ENCODE peak calls at places on chromosome 1, in eight cellular contexts. H, A, D, K, W, S, C and P are unnamed samples.

GRCh38 chr1:9166289-9167235 is 37.7 kb upstream of the GPR157 start:
- DNase-seq in H (no peak), A (no peak), D (no peak), K (no peak), W (peak), S (peak), C (no peak), P (no peak)

GRCh38 chr1:225519166-225519863 is 91.5 kb upstream of the LBR start:
- DNase-seq in H (no peak), A (peak), D (no peak), K (peak), W (no peak), S (no peak), C (no peak), P (no peak)

GRCh38 chr1:3065396-3065795 is 3.6 kb upstream of the PRDM16 start:
- DNase-seq in H (no peak), A (no peak), D (peak), K (no peak), W (no peak), S (no peak), C (no peak), P (no peak)

GRCh38 chr1:71462247-71462646 is 381.4 kb upstream of the ZRANB2 start:
- DNase-seq in H (no peak), A (no peak), D (no peak), K (no peak), W (no peak), S (no peak), C (no peak), P (no peak)

GRCh38 chr1:38667626-38668025 is 191.9 kb downstream of the RRAGC start:
- DNase-seq in H (no peak), A (no peak), D (no peak), K (no peak), W (no peak), S (no peak), C (no peak), P (no peak)

GRCh38 chr1:51224255-51224654 is 11.8 kb upstream of the RNF11 start:
- DNase-seq in H (no peak), A (no peak), D (no peak), K (no peak), W (no peak), S (no peak), C (no peak), P (no peak)

GRCh38 chr1:177256153-177256814 is 85.5 kb downstream of the BRINP2 start:
- DNase-seq in H (peak), A (peak), D (no peak), K (peak), W (peak), S (peak), C (no peak), P (peak)

GRCh38 chr1:117815105-117815812 is 114.2 kb downstream of the GDAP2 start:
- DNase-seq in H (no peak), A (no peak), D (no peak), K (no peak), W (no peak), S (peak), C (no peak), P (no peak)

GRCh38 chr1:15885701-15886612 is 38.5 kb downstream of the SPEN start:
- DNase-seq in H (peak), A (peak), D (peak), K (peak), W (peak), S (peak), C (peak), P (peak)

GRCh38 chr1:106063510-106063909 is 993.0 kb upstream of the PRMT6 start:
- DNase-seq in H (no peak), A (no peak), D (no peak), K (no peak), W (no peak), S (no peak), C (no peak), P (no peak)

GRCh38 chr1:209590405-209590804 is 6.9 kb downstream of the CAMK1G start:
- DNase-seq in H (no peak), A (peak), D (no peak), K (no peak), W (peak), S (peak), C (no peak), P (peak)

GRCh38 chr1:50633465-50633864 is 210.2 kb upstream of the DMRTA2 start:
- DNase-seq in H (no peak), A (no peak), D (no peak), K (no peak), W (no peak), S (no peak), C (no peak), P (no peak)

GRCh38 chr1:85397490-85398044 is 67.4 kb downstream of the DDAH1 start:
- DNase-seq in H (no peak), A (no peak), D (no peak), K (no peak), W (no peak), S (no peak), C (no peak), P (no peak)

GRCh38 chr1:193103759-193104495 is 1.3 kb downstream of the GLRX2 start:
- DNase-seq in H (peak), A (no peak), D (no peak), K (no peak), W (no peak), S (no peak), C (no peak), P (no peak)

GRCh38 chr1:165630629-165631402 is at the start of gene MGST3:
- DNase-seq in H (peak), A (peak), D (peak), K (peak), W (peak), S (peak), C (peak), P (peak)

GRCh38 chr1:112935474-112936289 is 20.3 kb downstream of the SLC16A1 start:
- DNase-seq in H (no peak), A (no peak), D (no peak), K (no peak), W (no peak), S (peak), C (no peak), P (no peak)

GRCh38 chr1:112938188-112938587 is 17.8 kb downstream of the SLC16A1 start:
- DNase-seq in H (no peak), A (no peak), D (no peak), K (no peak), W (no peak), S (peak), C (no peak), P (no peak)

GRCh38 chr1:112937495-112937894 is 18.5 kb downstream of the SLC16A1 start:
- DNase-seq in H (peak), A (no peak), D (no peak), K (no peak), W (no peak), S (no peak), C (no peak), P (no peak)

GRCh38 chr1:112937070-112937469 is 18.9 kb downstream of the SLC16A1 start:
- DNase-seq in H (peak), A (no peak), D (no peak), K (no peak), W (no peak), S (peak), C (no peak), P (no peak)

GRCh38 chr1:112939810-112940209 is 16.2 kb downstream of the SLC16A1 start:
- DNase-seq in H (no peak), A (no peak), D (no peak), K (no peak), W (no peak), S (no peak), C (no peak), P (no peak)
- TF ChIP-seq CTCF in H (no peak), A (no peak), D (no peak), K (no peak), W (no peak), S (no peak), C (no peak), P (no peak)

GRCh38 chr1:33181906-33182305 is at the start of gene TRIM62:
- DNase-seq in H (peak), A (peak), D (peak), K (peak), W (peak), S (peak), C (peak), P (peak)
- TF ChIP-seq CTCF in H (no peak), A (no peak), D (no peak), K (no peak), W (no peak), S (no peak), C (no peak), P (no peak)

GRCh38 chr1:101043776-101044175 is 18.2 kb upstream of the DPH5 start:
- DNase-seq in H (no peak), A (no peak), D (no peak), K (no peak), W (peak), S (peak), C (no peak), P (no peak)
- TF ChIP-seq CTCF in H (no peak), A (no peak), D (no peak), K (peak), W (peak), S (no peak), C (peak), P (no peak)

GRCh38 chr1:53376041-53376461 is 48.2 kb upstream of the LRP8 start:
- DNase-seq in H (peak), A (no peak), D (no peak), K (no peak), W (no peak), S (no peak), C (no peak), P (peak)
- TF ChIP-seq CTCF in H (no peak), A (no peak), D (no peak), K (no peak), W (peak), S (no peak), C (no peak), P (peak)

GRCh38 chr1:11531314-11531870 is 52.4 kb downstream of the DISP3 start:
- DNase-seq in H (no peak), A (no peak), D (peak), K (no peak), W (no peak), S (no peak), C (no peak), P (no peak)
- TF ChIP-seq CTCF in H (no peak), A (no peak), D (no peak), K (no peak), W (no peak), S (no peak), C (no peak), P (no peak)

GRCh38 chr1:248775496-248775895 is 19.9 kb upstream of the LYPD8 start:
- DNase-seq in H (no peak), A (no peak), D (no peak), K (no peak), W (no peak), S (no peak), C (no peak), P (no peak)
- TF ChIP-seq CTCF in H (no peak), A (no peak), D (no peak), K (no peak), W (no peak), S (no peak), C (no peak), P (no peak)

DNA sequence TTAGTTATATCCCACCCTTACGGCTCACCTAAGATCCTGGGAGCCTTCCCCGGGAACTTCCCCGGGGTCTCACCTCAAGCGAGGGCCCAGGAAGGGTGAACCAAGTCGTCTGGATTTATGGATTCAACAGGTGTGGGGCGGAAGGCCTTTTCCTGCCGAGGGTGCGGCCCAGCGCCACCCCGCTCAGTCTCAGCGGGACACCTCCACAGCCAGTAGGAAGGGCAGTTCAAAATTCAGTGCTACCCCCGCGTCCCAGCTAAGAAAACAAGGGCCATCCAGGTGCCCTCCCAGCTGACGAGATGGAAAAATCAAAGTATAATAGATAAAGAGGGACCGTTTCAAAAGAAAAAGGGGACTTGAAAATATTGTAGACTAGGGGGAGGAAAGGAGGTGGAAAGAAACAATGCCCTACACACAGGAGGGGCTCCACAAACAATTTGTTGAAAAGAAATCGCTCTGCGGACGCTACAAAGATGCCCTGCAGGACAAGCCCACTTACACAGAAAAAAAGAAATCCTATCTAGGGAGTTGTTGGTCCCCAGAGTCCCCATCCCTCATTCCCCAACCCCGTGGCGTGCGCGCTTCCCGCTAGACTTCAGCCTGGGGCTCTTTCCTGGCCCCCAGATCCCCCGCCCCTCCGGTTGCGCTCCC is 1.3 kb downstream of the SLC2A1 start:
- DNase-seq in H (no peak), A (no peak), D (no peak), K (no peak), W (no peak), S (no peak), C (no peak), P (no peak)
- TF ChIP-seq CTCF in H (no peak), A (no peak), D (no peak), K (no peak), W (no peak), S (no peak), C (no peak), P (no peak)

DNA sequence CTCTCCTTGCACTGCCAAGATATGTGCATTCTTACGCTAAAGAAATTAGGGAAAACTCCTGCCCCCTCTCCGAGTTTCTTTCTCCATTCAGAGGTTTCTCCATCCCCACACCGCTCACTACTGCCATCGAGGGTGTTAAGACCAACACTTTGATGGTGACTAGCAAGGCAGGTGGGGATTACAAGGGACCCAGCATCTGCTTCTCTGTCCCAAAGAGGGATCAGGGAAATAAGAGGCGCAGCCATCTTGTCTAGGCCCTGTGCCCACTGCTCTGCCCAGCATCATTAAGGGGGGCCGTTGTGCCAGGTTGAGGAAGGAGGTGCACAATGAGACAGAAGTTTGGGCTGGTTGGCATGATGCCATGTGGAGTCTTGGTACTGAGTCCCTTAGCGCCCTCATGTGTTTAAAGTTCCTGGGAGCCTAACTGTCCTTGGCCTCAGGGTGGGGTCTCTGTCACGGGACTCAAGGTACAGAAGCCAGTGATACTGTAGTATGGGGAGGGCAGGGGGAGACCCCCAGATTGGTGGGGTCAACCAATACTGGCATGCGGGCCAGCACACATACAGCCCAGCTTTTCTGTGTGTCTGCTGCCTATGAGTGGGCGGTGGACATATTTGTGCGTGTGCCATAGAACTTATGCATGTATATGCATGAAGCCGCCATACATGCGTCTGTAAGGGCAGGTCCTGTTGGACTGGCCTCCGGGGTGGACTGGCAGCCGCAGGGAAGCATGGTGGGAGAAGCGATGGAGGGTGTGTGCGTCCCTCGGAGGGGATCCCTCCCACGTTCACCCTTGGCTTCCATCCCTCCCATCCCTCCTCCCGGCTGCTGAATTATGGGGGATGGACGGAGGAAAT is 5.5 kb downstream of the EFNA3 start:
- DNase-seq in H (no peak), A (no peak), D (no peak), K (no peak), W (peak), S (peak), C (no peak), P (no peak)
- TF ChIP-seq CTCF in H (peak), A (no peak), D (no peak), K (no peak), W (peak), S (peak), C (no peak), P (no peak)

DNA sequence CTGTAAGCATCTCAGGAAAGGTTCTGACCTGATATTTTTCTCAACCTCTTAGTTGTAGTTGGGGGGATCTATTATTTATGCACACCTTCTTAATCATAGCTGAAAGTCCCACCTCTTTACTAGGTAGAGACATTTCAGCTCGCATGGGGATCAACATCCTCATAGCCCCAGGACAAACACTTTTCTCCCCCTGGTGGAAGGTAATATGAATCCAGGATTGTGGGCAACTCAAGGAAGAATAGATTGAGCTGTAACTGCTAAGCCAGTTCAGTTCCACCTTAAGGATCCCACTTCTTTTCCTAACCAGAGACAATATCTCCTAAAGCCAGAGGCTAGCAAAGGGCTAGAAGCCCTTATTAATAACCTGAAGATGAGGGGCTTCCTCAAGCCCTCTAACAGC is 25.4 kb upstream of the SMYD3 start:
- DNase-seq in H (no peak), A (no peak), D (no peak), K (no peak), W (no peak), S (no peak), C (no peak), P (no peak)
- TF ChIP-seq CTCF in H (no peak), A (no peak), D (no peak), K (no peak), W (peak), S (peak), C (no peak), P (no peak)